ENCODE peak calls at places on chromosomes 4 and X, in seven cellular contexts. T is D341Med; Q is stimulated activated CD4-positive, alpha-beta T cell treated with anti-CD3 and anti-CD28 coated beads, Interleukin-1b, Interleukin-23, amount 100 ng/mL, for 4 hours; P is amniotic stem cell; G is AG10803; O is activated effector memory CD4-positive, alpha-beta T cell treated with Interleukin-2 at 50 U/mL for 16 hours; M is activated T-cell treated with anti-CD3 and anti-CD28 coated beads for 1 hour. C is an unnamed sample.

GRCh38 chr4:71487324-71487677 is 148.5 kb downstream of the SLC4A4 start:
- DNase-seq in M (no peak), G (no peak), T (no peak), Q (no peak), P (no peak), O (no peak), C (no peak)

GRCh38 chr4:8191136-8191747 is 7.8 kb upstream of the SH3TC1 start:
- DNase-seq in Q (no peak), O (no peak), T (no peak), P (no peak), G (peak), M (no peak), C (no peak)

GRCh38 chr4:124879195-124879594 is 166.7 kb upstream of the ANKRD50 start:
- DNase-seq in G (no peak), O (no peak), Q (no peak), M (no peak), P (no peak), T (no peak), C (no peak)

GRCh38 chr4:129394635-129395034 is 298.7 kb downstream of the C4orf33 start:
- DNase-seq in G (no peak), P (no peak), T (no peak), O (no peak), M (no peak), Q (no peak), C (no peak)

GRCh38 chr4:73698217-73698616 is 42.2 kb upstream of the CXCL8 start:
- DNase-seq in Q (no peak), M (no peak), G (peak), O (no peak), P (no peak), T (no peak), C (no peak)

GRCh38 chrX:39212456-39212855 is 411.2 kb downstream of the MID1IP1 start:
- DNase-seq in G (no peak), M (peak), O (no peak), Q (peak), T (no peak), P (no peak), C (no peak)

GRCh38 chrX:88355252-88355651 is 391.8 kb upstream of the CPXCR1 start:
- DNase-seq in Q (no peak), G (no peak), P (no peak), O (no peak), M (no peak), T (no peak), C (no peak)

GRCh38 chrX:98141466-98141865 is 1257.8 kb downstream of the RPA4 start:
- DNase-seq in P (no peak), T (no peak), M (no peak), O (no peak), Q (no peak), G (no peak), C (no peak)

GRCh38 chr4:85370400-85371032 is 104.4 kb upstream of the ARHGAP24 start:
- DNase-seq in Q (no peak), M (no peak), P (no peak), O (no peak), T (peak), G (peak), C (peak)

GRCh38 chr4:152269448-152270191 is 266.3 kb downstream of the FBXW7 start:
- DNase-seq in O (no peak), M (no peak), T (no peak), G (no peak), P (no peak), Q (no peak), C (no peak)

GRCh38 chrX:33307954-33308353 is 96.6 kb upstream of the DMD start:
- DNase-seq in O (no peak), G (no peak), P (no peak), Q (no peak), T (no peak), M (no peak), C (no peak)

GRCh38 chr4:113057891-113058290 is 8.4 kb downstream of the ANK2 start:
- DNase-seq in O (no peak), Q (no peak), P (no peak), T (no peak), M (no peak), G (peak), C (no peak)

GRCh38 chr4:110196871-110197420 is 1.5 kb downstream of the ELOVL6 start:
- DNase-seq in T (peak), G (peak), P (peak), M (peak), Q (peak), O (peak), C (no peak)

GRCh38 chr4:171340282-171340681 is 472.9 kb upstream of the GALNTL6 start:
- DNase-seq in P (no peak), O (no peak), G (no peak), T (no peak), Q (no peak), M (no peak), C (no peak)

C was measured in NCI-H1048.